ENCODE peak calls at places on chromosomes 5 and 9, in four cellular contexts. V is endothelial cell of umbilical vein, P is right atrium auricular region, W is bronchial epithelial cell. G is an unnamed sample.

GRCh38 chr9:118992813-118993747 is 376.2 kb downstream of the BRINP1 start:
- DNase-seq in W (peak), V (no peak), P (no peak), G (no peak)

GRCh38 chr9:100087218-100087617 is 11.6 kb downstream of the ERP44 start:
- DNase-seq in P (no peak), V (peak), W (peak), G (no peak)

GRCh38 chr5:113293068-113293571 is 141.7 kb downstream of the TSSK1B start:
- DNase-seq in P (no peak), V (peak), W (peak), G (no peak)

GRCh38 chr5:180787711-180788431 is 14.7 kb downstream of the MGAT1 start:
- DNase-seq in P (no peak), V (no peak), W (no peak), G (no peak)

GRCh38 chr5:167877319-167877718 is 414.1 kb upstream of the WWC1 start:
- DNase-seq in W (no peak), V (no peak), P (no peak), G (no peak)

GRCh38 chr9:98520221-98520920 is 188.4 kb downstream of the GABBR2 start:
- DNase-seq in V (peak), W (no peak), P (no peak), G (no peak)

GRCh38 chr5:175254155-175254554 is 189.8 kb downstream of the DRD1 start:
- DNase-seq in P (no peak), W (no peak), V (no peak), G (peak)

GRCh38 chr5:180441577-180441976 is 52.6 kb upstream of the CNOT6 start:
- DNase-seq in P (no peak), V (no peak), W (peak), G (no peak)

GRCh38 chr5:157057459-157058370 is 1.2 kb downstream of the HAVCR1 start:
- DNase-seq in W (no peak), V (no peak), P (no peak), G (no peak)

GRCh38 chr9:81685763-81686613 is 3.4 kb downstream of the TLE1 start:
- DNase-seq in P (no peak), W (no peak), V (peak), G (peak)

GRCh38 chr9:116546711-116547581 is 140.2 kb upstream of the TRIM32 start:
- DNase-seq in P (no peak), V (no peak), W (peak), G (peak)

GRCh38 chr5:165334186-165334585 is 1828.8 kb downstream of the MAT2B start:
- DNase-seq in V (no peak), P (no peak), W (peak), G (no peak)

GRCh38 chr5:146466521-146467349 is 19.6 kb downstream of the TCERG1 start:
- DNase-seq in V (peak), P (no peak), W (peak), G (peak)

GRCh38 chr5:178644826-178645545 is 18.1 kb upstream of the CLK4 start:
- DNase-seq in W (peak), V (no peak), P (no peak), G (no peak)

GRCh38 chr9:91197232-91198181 is 164.2 kb downstream of the AUH start:
- DNase-seq in W (peak), P (peak), V (peak), G (peak)

GRCh38 chr9:120923620-120924328 is 2.8 kb downstream of the TRAF1 start:
- DNase-seq in V (no peak), W (no peak), P (no peak), G (no peak)

GRCh38 chr9:34337404-34337803 is 8.0 kb downstream of the NUDT2 start:
- DNase-seq in W (peak), P (no peak), V (no peak), G (no peak)

DNA sequence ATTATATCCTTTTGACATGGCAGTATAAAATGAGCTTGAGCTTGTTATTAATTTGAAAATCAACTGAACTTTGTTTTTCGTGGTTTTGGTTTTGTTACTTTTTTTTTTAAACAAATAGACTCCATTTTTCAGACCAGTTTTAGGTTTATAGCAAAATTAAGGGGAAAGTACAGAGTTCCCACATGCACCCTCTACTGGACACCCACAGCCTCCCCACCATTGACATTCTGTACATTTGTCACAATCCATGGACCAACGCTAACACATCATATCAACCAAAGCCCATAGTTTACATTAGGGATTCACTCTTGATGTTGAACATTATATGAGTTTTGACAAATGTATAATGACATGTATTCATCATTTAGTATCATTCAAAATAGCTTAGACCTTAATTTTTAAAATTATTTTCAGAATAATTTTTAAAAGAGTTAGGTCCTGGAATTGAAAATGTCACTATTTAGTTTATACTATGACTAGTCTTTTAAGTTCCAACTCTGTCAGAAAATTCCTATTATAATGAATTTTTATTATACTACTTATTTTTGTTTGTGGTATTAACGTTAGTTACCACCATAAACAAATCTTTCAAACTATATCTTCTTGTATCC is 35.3 kb upstream of the JMY start:
- DNase-seq in V (no peak), P (no peak), W (no peak), G (peak)
- TF ChIP-seq CTCF in V (peak), P (no peak), W (peak), G (peak)

GRCh38 chr5:39775058-39775457 is 350.3 kb upstream of the DAB2 start:
- DNase-seq in P (no peak), V (peak), W (peak), G (peak)

GRCh38 chr5:39780341-39780740 is 355.6 kb upstream of the DAB2 start:
- DNase-seq in P (no peak), W (no peak), V (peak), G (no peak)

GRCh38 chr5:39775458-39776365 is 350.9 kb upstream of the DAB2 start:
- DNase-seq in V (peak), W (peak), P (no peak), G (peak)

GRCh38 chr5:39783756-39784421 is 359.1 kb upstream of the DAB2 start:
- DNase-seq in V (no peak), W (no peak), P (no peak), G (peak)

GRCh38 chr5:39779836-39780235 is 355.1 kb upstream of the DAB2 start:
- DNase-seq in W (no peak), V (peak), P (no peak), G (no peak)
- TF ChIP-seq CTCF in W (no peak), V (no peak), P (no peak), G (no peak)

GRCh38 chr5:132901730-132902129 is 28.3 kb downstream of the LEAP2 start:
- DNase-seq in P (no peak), V (no peak), W (no peak), G (no peak)

GRCh38 chr5:132909702-132910101 is 36.2 kb downstream of the LEAP2 start:
- DNase-seq in W (no peak), P (no peak), V (no peak), G (no peak)

GRCh38 chr5:132907161-132907560 is 33.7 kb downstream of the LEAP2 start:
- DNase-seq in P (no peak), W (peak), V (peak), G (no peak)

GRCh38 chr5:132901036-132901435 is 27.6 kb downstream of the LEAP2 start:
- DNase-seq in P (no peak), V (no peak), W (no peak), G (no peak)

DNA sequence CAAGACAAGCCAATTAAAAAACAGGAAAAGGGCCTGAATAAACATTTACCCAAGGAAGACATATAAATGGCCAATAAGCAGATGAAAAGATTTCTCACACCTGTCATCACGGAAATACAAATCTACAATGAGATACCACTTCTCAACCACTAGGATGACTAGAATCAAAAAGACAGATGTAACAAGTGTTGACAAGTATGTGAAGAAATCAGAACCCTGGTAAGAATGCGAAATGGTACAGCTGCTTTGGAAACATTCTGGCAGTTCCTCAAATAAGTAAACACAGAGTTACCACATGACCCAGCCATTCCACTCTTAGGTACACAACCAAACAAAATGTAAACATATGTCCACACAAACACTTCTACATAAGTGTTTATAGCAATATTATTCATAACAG is 32.5 kb downstream of the LEAP2 start:
- DNase-seq in V (peak), P (no peak), W (peak), G (no peak)
- TF ChIP-seq CTCF in V (no peak), P (no peak), W (peak), G (peak)

GRCh38 chr5:1285141-1285540 is 9.7 kb downstream of the TERT start:
- DNase-seq in W (no peak), P (no peak), V (no peak), G (no peak)
- TF ChIP-seq CTCF in W (no peak), P (no peak), V (no peak), G (no peak)

DNA sequence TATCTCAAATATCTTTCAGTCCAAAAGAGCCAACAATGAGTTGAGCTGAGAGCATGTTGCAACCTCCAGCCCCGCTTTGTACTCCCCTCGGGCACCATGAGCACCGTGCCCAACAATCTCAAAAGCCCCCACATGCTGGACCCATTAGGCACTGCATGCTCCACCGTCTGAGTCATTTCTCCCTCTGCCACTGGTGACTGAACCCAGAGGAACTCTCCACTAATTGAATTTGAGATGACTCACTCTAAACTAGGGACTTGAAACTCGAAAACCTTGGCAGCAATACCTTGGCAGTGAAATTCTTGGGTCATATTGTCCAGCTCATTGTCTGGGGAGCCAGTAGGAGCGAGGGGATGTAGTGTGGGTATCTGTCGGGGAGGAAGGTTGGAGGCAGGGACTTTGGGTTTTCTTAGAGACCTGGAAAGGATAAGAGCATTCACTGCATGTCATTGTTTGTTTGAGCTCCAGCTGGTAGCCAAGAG is 49.9 kb upstream of the SLIT3 start:
- DNase-seq in W (peak), P (peak), V (peak), G (peak)
- TF ChIP-seq CTCF in W (no peak), P (no peak), V (peak), G (peak)

G was measured in HFFc6.